ENCODE peak calls at places on chromosome 7, in four cellular contexts. J, I, B and Q are unnamed samples.

GRCh38 chr7:81267508-81267907 is 348.7 kb upstream of the SEMA3C start:
- DNase-seq in J (peak; percentile 45), I (no peak), B (peak; percentile 97), Q (no peak)

GRCh38 chr7:31488562-31489203 is 25.2 kb upstream of the ITPRID1 start:
- DNase-seq in J (peak; percentile 81), I (no peak), B (peak; percentile 12), Q (no peak)

GRCh38 chr7:15995027-15995426 is 308.5 kb upstream of the MEOX2 start:
- DNase-seq in J (no peak), I (no peak), B (no peak), Q (no peak)

GRCh38 chr7:102286237-102287081 is at the start of gene SH2B2:
- DNase-seq in J (peak; percentile 71), I (no peak), B (peak; percentile 57), Q (no peak)

GRCh38 chr7:107615910-107616680 is 36.0 kb downstream of the BCAP29 start:
- DNase-seq in J (no peak), I (no peak), B (peak; percentile 7), Q (no peak)

GRCh38 chr7:119175916-119176627 is 951.6 kb downstream of the ANKRD7 start:
- DNase-seq in J (peak; percentile 55), I (no peak), B (peak; percentile 74), Q (peak; percentile 91)

GRCh38 chr7:102433319-102434038 is at the start of gene ORAI2:
- DNase-seq in J (peak; percentile 79), I (peak; percentile 86), B (peak; percentile 43), Q (no peak)

GRCh38 chr7:19376591-19376990 is 231.4 kb upstream of the FERD3L start:
- DNase-seq in J (no peak), I (no peak), B (no peak), Q (no peak)

GRCh38 chr7:2471396-2471795 is 4.8 kb downstream of the GRIFIN start:
- DNase-seq in J (peak; percentile 19), I (no peak), B (no peak), Q (no peak)

GRCh38 chr7:159119026-159119741 is 25.5 kb downstream of the VIPR2 start:
- DNase-seq in J (no peak), I (no peak), B (no peak), Q (no peak)

GRCh38 chr7:84092207-84092606 is 102.4 kb downstream of the SEMA3A start:
- DNase-seq in J (peak; percentile 15), I (no peak), B (no peak), Q (no peak)

GRCh38 chr7:72467237-72467636 is 55.1 kb upstream of the CALN1 start:
- DNase-seq in J (no peak), I (no peak), B (no peak), Q (no peak)

GRCh38 chr7:42236266-42237161 is 495 bp downstream of the GLI3 start:
- DNase-seq in J (peak; percentile 77), I (no peak), B (peak; percentile 77), Q (no peak)